ENCODE peak calls at places on chromosomes 16 and 17, in nine cellular contexts. M is left ventricle myocardium inferior, G is ovary, Z is neuronal stem cell, X is adrenal gland, L is SK-N-SH, V is choroid plexus epithelial cell, T is kidney, B is right cardiac atrium. I is an unnamed sample.

GRCh38 chr17:44956998-44957981 is 9.7 kb upstream of the KIF18B start:
- DNase-seq in G (no peak), B (no peak), T (peak; percentile 2), Z (no peak), V (no peak), X (no peak), M (no peak), L (peak; percentile 84), I (no peak)

GRCh38 chr16:81502396-81503060 is 57.9 kb downstream of the CMIP start:
- DNase-seq in G (no peak), M (no peak), B (peak; percentile 79), T (no peak), V (no peak), X (no peak), L (peak; percentile 72), Z (no peak), I (no peak)

GRCh38 chr16:86663691-86664517 is 85.6 kb downstream of the FOXL1 start:
- DNase-seq in X (no peak), L (no peak), G (no peak), T (no peak), V (peak; percentile 59), Z (no peak), B (no peak), M (no peak), I (peak; percentile 80)

GRCh38 chr16:73043828-73044493 is 4.0 kb downstream of the ZFHX3 start:
- DNase-seq in X (no peak), M (no peak), V (peak; percentile 61), T (no peak), G (no peak), L (no peak), Z (no peak), B (peak; percentile 72), I (no peak)

GRCh38 chr17:8965394-8966168 is at the start of gene PIK3R5:
- DNase-seq in V (no peak), L (peak; percentile 60), X (no peak), Z (peak; percentile 40), G (no peak), T (peak; percentile 85), M (peak; percentile 50), B (peak; percentile 75), I (no peak)

GRCh38 chr16:77637939-77638338 is 84.4 kb upstream of the NUDT7 start:
- DNase-seq in M (no peak), L (no peak), G (no peak), T (no peak), Z (no peak), X (no peak), B (no peak), V (peak; percentile 65), I (no peak)

GRCh38 chr17:40325156-40326013 is 16.4 kb downstream of the RARA start:
- DNase-seq in G (no peak), V (no peak), X (no peak), L (no peak), M (peak; percentile 14), Z (no peak), T (peak; percentile 48), B (peak; percentile 30), I (no peak)

GRCh38 chr16:46911038-46911437 is 26.9 kb downstream of the GPT2 start:
- DNase-seq in L (no peak), G (no peak), V (no peak), M (no peak), X (no peak), B (no peak), T (no peak), Z (no peak), I (no peak)

GRCh38 chr17:45719335-45720071 is 64.6 kb upstream of the CRHR1 start:
- DNase-seq in M (no peak), Z (no peak), B (no peak), V (peak; percentile 75), X (peak; percentile 17), T (no peak), L (no peak), G (no peak), I (peak; percentile 61)

GRCh38 chr17:79485991-79486390 is 124.9 kb downstream of the RBFOX3 start:
- DNase-seq in Z (no peak), T (no peak), X (no peak), M (no peak), G (no peak), L (no peak), V (no peak), B (no peak), I (no peak)

GRCh38 chr16:89711601-89712475 is 8.9 kb downstream of the VPS9D1 start:
- DNase-seq in Z (no peak), G (peak; percentile 57), V (peak; percentile 67), T (peak; percentile 84), M (no peak), X (no peak), B (peak; percentile 76), L (peak; percentile 100), I (peak; percentile 42)

GRCh38 chr17:75959046-75959838 is 18.4 kb upstream of the FBF1 start:
- DNase-seq in B (no peak), V (no peak), T (no peak), L (no peak), Z (no peak), G (no peak), M (no peak), X (no peak), I (peak; percentile 59)

GRCh38 chr16:28237754-28238357 is 26.1 kb upstream of the XPO6 start:
- DNase-seq in G (no peak), X (no peak), B (no peak), L (no peak), V (no peak), M (no peak), T (no peak), Z (no peak), I (no peak)

GRCh38 chr17:3647769-3648540 is 11.4 kb downstream of the CTNS start:
- DNase-seq in Z (no peak), X (peak; percentile 85), M (peak; percentile 52), L (peak; percentile 71), B (peak; percentile 75), G (no peak), V (peak; percentile 81), T (no peak), I (peak; percentile 60)

GRCh38 chr17:31508310-31509094 is 117.0 kb downstream of the RAB11FIP4 start:
- DNase-seq in Z (no peak), V (no peak), L (no peak), G (no peak), B (peak; percentile 51), T (peak; percentile 70), X (no peak), M (no peak), I (no peak)
- H3K4me3 ChIP-seq in Z (no peak overlapping the region), V (no peak overlapping the region), L (no peak overlapping the region), G (no peak overlapping the region), B (no peak overlapping the region), T (no peak overlapping the region), X (no peak overlapping the region), M (no peak overlapping the region), I (no peak overlapping the region)

GRCh38 chr16:9135797-9136196 is 44.4 kb downstream of the HAPSTR1 start:
- DNase-seq in G (no peak), M (no peak), B (no peak), L (no peak), V (no peak), T (peak; percentile 19), X (no peak), Z (no peak), I (peak; percentile 48)
- H3K4me3 ChIP-seq in G (no peak overlapping the region), M (no peak overlapping the region), B (no peak overlapping the region), L (no peak overlapping the region), V (no peak overlapping the region), T (no peak overlapping the region), X (no peak overlapping the region), Z (no peak overlapping the region), I (no peak overlapping the region)

GRCh38 chr16:17457997-17458396 is 12.8 kb downstream of the XYLT1 start:
- DNase-seq in B (no peak), L (no peak), Z (no peak), V (no peak), X (no peak), M (no peak), T (no peak), G (no peak), I (no peak)

GRCh38 chr16:17463335-17463734 is 7.4 kb downstream of the XYLT1 start:
- DNase-seq in T (no peak), X (no peak), M (no peak), V (no peak), B (no peak), G (no peak), Z (no peak), L (no peak), I (no peak)

GRCh38 chr16:17461951-17462729 is 8.6 kb downstream of the XYLT1 start:
- DNase-seq in T (no peak), M (no peak), Z (no peak), L (no peak), G (no peak), V (no peak), B (no peak), X (no peak), I (no peak)

GRCh38 chr16:17459903-17460521 is 10.7 kb downstream of the XYLT1 start:
- DNase-seq in Z (no peak), V (no peak), T (no peak), X (peak; percentile 81), M (no peak), L (no peak), G (peak; percentile 48), B (peak; percentile 71), I (no peak)

GRCh38 chr16:17460890-17461289 is 9.9 kb downstream of the XYLT1 start:
- DNase-seq in B (no peak), V (no peak), M (no peak), L (no peak), T (no peak), G (no peak), Z (no peak), X (no peak), I (no peak)
- H3K4me3 ChIP-seq in B (no peak overlapping the region), V (no peak overlapping the region), M (no peak overlapping the region), L (no peak overlapping the region), T (no peak overlapping the region), G (no peak overlapping the region), Z (no peak overlapping the region), X (no peak overlapping the region), I (no peak overlapping the region)

GRCh38 chr17:47898246-47898645 is 2.2 kb downstream of the SP2 start:
- DNase-seq in Z (no peak), L (no peak), V (no peak), X (no peak), G (no peak), T (no peak), B (no peak), M (no peak), I (no peak)

GRCh38 chr17:47899643-47900042 is 3.6 kb downstream of the SP2 start:
- DNase-seq in B (no peak), Z (no peak), M (no peak), L (no peak), V (no peak), X (no peak), T (no peak), G (no peak), I (no peak)

GRCh38 chr17:47902039-47902744 is 6.2 kb downstream of the SP2 start:
- DNase-seq in M (no peak), B (no peak), G (no peak), T (no peak), Z (no peak), X (no peak), L (no peak), V (no peak), I (no peak)

GRCh38 chr17:47905221-47905733 is 9.2 kb downstream of the SP2 start:
- DNase-seq in L (no peak), X (peak; percentile 67), M (peak; percentile 81), B (peak; percentile 93), V (peak; percentile 90), G (peak; percentile 79), Z (no peak), T (peak; percentile 85), I (peak; percentile 78)

GRCh38 chr17:47901423-47901822 is 5.4 kb downstream of the SP2 start:
- DNase-seq in Z (no peak), B (peak; percentile 38), T (no peak), M (no peak), G (no peak), X (no peak), V (no peak), L (no peak), I (no peak)
- H3K4me3 ChIP-seq in Z (no peak overlapping the region), B (no peak overlapping the region), T (no peak overlapping the region), M (no peak overlapping the region), G (no peak overlapping the region), X (no peak overlapping the region), V (no peak overlapping the region), L (no peak overlapping the region), I (no peak overlapping the region)

I was measured in fibroblast of villous mesenchyme.